ENCODE peak calls at places on chromosomes 5 and 9, in five cellular contexts. D is NCI-H1092 treated with DMSO at 0.1 percent for 48 hours, W is EL, E is erythroblast, S is DMS153. L is an unnamed sample.

GRCh38 chr5:40406426-40407211 is 273.1 kb upstream of the PTGER4 start:
- DNase-seq in D (no peak), W (no peak), E (no peak), S (no peak), L (no peak)

GRCh38 chr5:119355636-119356383 is at the start of gene TNFAIP8:
- DNase-seq in D (peak), W (peak), E (peak), S (no peak), L (peak)

GRCh38 chr9:112887377-112887776 is 3.3 kb downstream of the SLC46A2 start:
- DNase-seq in D (no peak), W (no peak), E (peak), S (no peak), L (no peak)

GRCh38 chr9:129813661-129814060 is 10.3 kb downstream of the TOR1A start:
- DNase-seq in D (no peak), W (no peak), E (no peak), S (no peak), L (no peak)

GRCh38 chr5:58455066-58455465 is 4.8 kb downstream of the PLK2 start:
- DNase-seq in D (no peak), W (peak), E (no peak), S (no peak), L (no peak)

GRCh38 chr9:137506274-137506673 is 43.9 kb downstream of the PNPLA7 start:
- DNase-seq in D (no peak), W (no peak), E (no peak), S (peak), L (no peak)

GRCh38 chr5:75885849-75886596 is 168.8 kb upstream of the POC5 start:
- DNase-seq in D (no peak), W (peak), E (peak), S (no peak), L (peak)

GRCh38 chr5:15450473-15450872 is 49.5 kb upstream of the FBXL7 start:
- DNase-seq in D (no peak), W (no peak), E (no peak), S (no peak), L (no peak)

GRCh38 chr9:128081052-128081451 is 13.0 kb downstream of the SLC25A25 start:
- DNase-seq in D (no peak), W (peak), E (peak), S (no peak), L (peak)

GRCh38 chr9:21465859-21466518 is 16.1 kb downstream of the IFNE start:
- DNase-seq in D (peak), W (peak), E (peak), S (peak), L (peak)

GRCh38 chr9:1941989-1942388 is 73.2 kb upstream of the SMARCA2 start:
- DNase-seq in D (no peak), W (no peak), E (no peak), S (no peak), L (no peak)

GRCh38 chr9:2469681-2470141 is 151.9 kb upstream of the VLDLR start:
- DNase-seq in D (peak), W (peak), E (peak), S (no peak), L (no peak)

GRCh38 chr5:180138976-180139730 is 67.6 kb upstream of the RNF130 start:
- DNase-seq in D (no peak), W (no peak), E (no peak), S (no peak), L (no peak)